ENCODE peak calls at places on chromosome 10, in seven cellular contexts. One of them, this sample, is unnamed.

GRCh38 chr10:58555170-58555929 is 42.7 kb downstream of the BICC1 start:
- DNase-seq in AML-193: no peak
- DNase-seq in Caki2: peak; percentile 93
- DNase-seq in T-cell: no peak
- DNase-seq in neuronal stem cell: no peak
- DNase-seq in NCI-H1092: no peak
- DNase-seq in MCF 10A: no peak
- DNase-seq in this sample: no peak

GRCh38 chr10:11874568-11875182 is 51.5 kb downstream of the PROSER2 start:
- DNase-seq in AML-193: no peak
- DNase-seq in MCF 10A: peak; percentile 77
- DNase-seq in neuronal stem cell: peak; percentile 90
- DNase-seq in T-cell: peak; percentile 12
- DNase-seq in Caki2: peak; percentile 74
- DNase-seq in NCI-H1092: no peak
- DNase-seq in this sample: no peak

GRCh38 chr10:128895473-128895872 is 571.6 kb upstream of the MGMT start:
- DNase-seq in neuronal stem cell: no peak
- DNase-seq in MCF 10A: no peak
- DNase-seq in NCI-H1092: no peak
- DNase-seq in AML-193: no peak
- DNase-seq in Caki2: no peak
- DNase-seq in T-cell: no peak
- DNase-seq in this sample: no peak

GRCh38 chr10:3482200-3482993 is 302.6 kb downstream of the KLF6 start:
- DNase-seq in T-cell: no peak
- DNase-seq in MCF 10A: peak; percentile 96
- DNase-seq in neuronal stem cell: peak; percentile 64
- DNase-seq in Caki2: peak; percentile 99
- DNase-seq in NCI-H1092: no peak
- DNase-seq in AML-193: no peak
- DNase-seq in this sample: peak; percentile 79

GRCh38 chr10:19505320-19506092 is 310.7 kb upstream of the PLXDC2 start:
- DNase-seq in MCF 10A: no peak
- DNase-seq in neuronal stem cell: no peak
- DNase-seq in NCI-H1092: no peak
- DNase-seq in AML-193: no peak
- DNase-seq in Caki2: no peak
- DNase-seq in T-cell: no peak
- DNase-seq in this sample: no peak

GRCh38 chr10:116721048-116721897 is 21.1 kb downstream of the HSPA12A start:
- DNase-seq in Caki2: peak; percentile 64
- DNase-seq in MCF 10A: no peak
- DNase-seq in NCI-H1092: no peak
- DNase-seq in T-cell: no peak
- DNase-seq in AML-193: no peak
- DNase-seq in neuronal stem cell: no peak
- DNase-seq in this sample: no peak

GRCh38 chr10:119737827-119738226 is 12.0 kb downstream of the INPP5F start:
- DNase-seq in neuronal stem cell: no peak
- DNase-seq in AML-193: no peak
- DNase-seq in T-cell: no peak
- DNase-seq in MCF 10A: peak; percentile 81
- DNase-seq in NCI-H1092: no peak
- DNase-seq in Caki2: peak; percentile 67
- DNase-seq in this sample: peak; percentile 64

GRCh38 chr10:121106607-121107006 is 255.4 kb downstream of the WDR11 start:
- DNase-seq in T-cell: no peak
- DNase-seq in AML-193: no peak
- DNase-seq in NCI-H1092: no peak
- DNase-seq in neuronal stem cell: no peak
- DNase-seq in MCF 10A: no peak
- DNase-seq in Caki2: no peak
- DNase-seq in this sample: no peak

GRCh38 chr10:9911488-9911887 is 1106.2 kb upstream of the CELF2 start:
- DNase-seq in NCI-H1092: no peak
- DNase-seq in MCF 10A: no peak
- DNase-seq in Caki2: no peak
- DNase-seq in T-cell: no peak
- DNase-seq in AML-193: no peak
- DNase-seq in neuronal stem cell: no peak
- DNase-seq in this sample: no peak

GRCh38 chr10:129951251-129951808 is 12.7 kb downstream of the EBF3 start:
- DNase-seq in MCF 10A: no peak
- DNase-seq in neuronal stem cell: no peak
- DNase-seq in Caki2: no peak
- DNase-seq in T-cell: no peak
- DNase-seq in NCI-H1092: no peak
- DNase-seq in AML-193: no peak
- DNase-seq in this sample: no peak

GRCh38 chr10:73649876-73650536 is 5.8 kb downstream of the SYNPO2L start:
- DNase-seq in T-cell: no peak
- DNase-seq in AML-193: no peak
- DNase-seq in Caki2: no peak
- DNase-seq in NCI-H1092: no peak
- DNase-seq in neuronal stem cell: no peak
- DNase-seq in MCF 10A: no peak
- DNase-seq in this sample: no peak

This sample was measured in amniotic stem cell.